ENCODE peak calls at places on chromosome 18, in four cellular contexts. V, E, G and W are unnamed samples.

GRCh38 chr18:50044402-50044801 is 150.5 kb downstream of the MYO5B start:
- DNase-seq in V (peak; percentile 35), E (no peak), G (no peak), W (no peak)

GRCh38 chr18:36757081-36757480 is 71.7 kb downstream of the TPGS2 start:
- DNase-seq in V (no peak), E (peak; percentile 58), G (peak; percentile 80), W (peak; percentile 44)

GRCh38 chr18:79927597-79928562 is 23.6 kb downstream of the SLC66A2 start:
- DNase-seq in V (peak; percentile 24), E (no peak), G (no peak), W (no peak)

GRCh38 chr18:36580874-36581750 is 247.7 kb downstream of the TPGS2 start:
- DNase-seq in V (no peak), E (no peak), G (peak; percentile 75), W (peak; percentile 36)

GRCh38 chr18:3482258-3482657 is 32.3 kb downstream of the TGIF1 start:
- DNase-seq in V (no peak), E (no peak), G (no peak), W (no peak)

GRCh38 chr18:75341267-75341666 is 86.2 kb downstream of the SMIM21 start:
- DNase-seq in V (no peak), E (no peak), G (no peak), W (no peak)

GRCh38 chr18:8984131-8984670 is 118.3 kb upstream of the NDUFV2 start:
- DNase-seq in V (no peak), E (no peak), G (no peak), W (no peak)

GRCh38 chr18:5970032-5970431 is 74.7 kb upstream of the TMEM200C start:
- DNase-seq in V (no peak), E (no peak), G (no peak), W (no peak)

GRCh38 chr18:72830109-72830508 is 37.7 kb downstream of the NETO1 start:
- DNase-seq in V (peak; percentile 67), E (peak; percentile 77), G (no peak), W (no peak)

GRCh38 chr18:48983793-48984437 is 33.1 kb upstream of the SMAD7 start:
- DNase-seq in V (peak; percentile 46), E (peak; percentile 70), G (peak; percentile 18), W (no peak)

GRCh38 chr18:59837586-59837985 is 62.2 kb upstream of the PMAIP1 start:
- DNase-seq in V (peak; percentile 70), E (peak; percentile 72), G (peak; percentile 67), W (no peak)

GRCh38 chr18:13292736-13293135 is 74.2 kb downstream of the LDLRAD4 start:
- DNase-seq in V (no peak), E (no peak), G (no peak), W (no peak)

GRCh38 chr18:29361843-29362242 is 1184.9 kb upstream of the CDH2 start:
- DNase-seq in V (peak; percentile 86), E (no peak), G (no peak), W (no peak)

GRCh38 chr18:11729556-11729955 is 40.5 kb downstream of the GNAL start:
- DNase-seq in V (no peak), E (no peak), G (no peak), W (no peak)

GRCh38 chr18:11728247-11728646 is 39.2 kb downstream of the GNAL start:
- DNase-seq in V (peak; percentile 57), E (peak; percentile 51), G (no peak), W (no peak)

GRCh38 chr18:11736656-11737055 is 47.6 kb downstream of the GNAL start:
- DNase-seq in V (no peak), E (no peak), G (peak; percentile 26), W (no peak)

DNA sequence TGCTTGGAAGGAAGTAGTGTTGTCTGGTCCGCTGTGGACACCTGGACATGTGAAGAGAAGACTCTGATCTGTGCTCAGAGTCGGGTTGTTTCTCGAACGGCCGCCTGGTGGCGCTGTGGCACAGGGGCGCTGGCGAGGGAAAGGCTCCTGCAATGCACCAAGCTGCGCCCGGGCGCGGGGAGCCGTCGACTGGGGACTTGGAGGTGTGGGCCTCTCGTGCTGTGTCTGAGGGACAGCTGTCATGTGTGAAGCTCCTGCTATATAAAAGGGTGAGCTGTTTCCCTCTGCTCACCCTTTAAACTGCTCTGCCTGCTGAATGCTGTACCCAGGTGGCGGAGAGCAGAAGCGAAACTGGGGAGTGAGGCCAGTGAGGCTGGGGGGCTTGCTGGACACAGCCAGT is 44.0 kb downstream of the GNAL start:
- DNase-seq in V (peak; percentile 83), E (peak; percentile 81), G (peak; percentile 57), W (peak; percentile 15)
- H3K27ac ChIP-seq in V (no peak overlapping the region), E (no peak overlapping the region), G (no peak overlapping the region), W (no peak overlapping the region)

DNA sequence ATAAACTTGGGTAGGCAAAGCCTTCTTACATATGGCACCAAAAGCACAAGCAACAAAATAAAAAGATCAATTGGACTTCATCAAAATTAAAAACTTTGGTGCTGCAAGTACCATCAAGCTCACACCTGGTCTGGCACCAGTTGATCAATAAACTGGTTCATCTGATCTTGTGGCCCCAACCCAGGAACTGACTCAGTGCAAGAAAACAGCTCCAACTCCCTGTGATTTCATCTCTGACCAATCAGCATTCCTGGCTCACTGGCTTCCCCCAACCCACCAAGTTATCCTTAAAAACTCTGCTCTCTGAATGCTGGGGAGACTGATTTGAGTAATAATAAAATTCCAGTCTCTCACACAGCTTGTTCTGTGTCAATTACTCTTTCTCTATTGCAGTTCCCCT is 8.4 kb downstream of the EPG5 start:
- DNase-seq in V (no peak), E (no peak), G (peak; percentile 55), W (no peak)
- H3K27ac ChIP-seq in V (no peak overlapping the region), E (no peak overlapping the region), G (peak overlapping the region; percentile 45), W (no peak overlapping the region)

DNA sequence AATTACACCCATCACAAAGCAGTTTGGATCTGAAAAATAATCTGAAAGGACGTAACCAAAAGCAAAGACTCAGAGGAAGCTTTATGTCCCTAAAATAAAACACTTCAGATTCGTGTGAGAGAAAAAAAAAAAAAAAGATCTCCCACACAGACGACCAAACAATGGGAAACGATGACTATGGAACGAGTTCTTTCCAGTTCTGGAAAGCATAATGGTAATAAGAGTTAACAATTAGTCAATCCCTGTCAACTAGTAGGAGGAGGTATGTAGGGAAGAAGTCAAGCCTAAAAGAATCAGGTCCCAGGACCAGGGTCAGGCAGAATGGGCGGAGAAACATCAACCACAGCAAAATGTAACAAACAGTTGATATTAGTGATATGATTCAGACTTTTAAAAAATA is 170.3 kb upstream of the SETBP1 start:
- DNase-seq in V (no peak), E (no peak), G (no peak), W (no peak)
- H3K27ac ChIP-seq in V (no peak overlapping the region), E (no peak overlapping the region), G (no peak overlapping the region), W (no peak overlapping the region)

GRCh38 chr18:69387181-69387580 is 13.5 kb upstream of the DOK6 start:
- DNase-seq in V (no peak), E (no peak), G (no peak), W (no peak)

GRCh38 chr18:69383191-69383590 is 17.5 kb upstream of the DOK6 start:
- DNase-seq in V (no peak), E (no peak), G (no peak), W (no peak)

GRCh38 chr18:69388222-69388621 is 12.5 kb upstream of the DOK6 start:
- DNase-seq in V (no peak), E (no peak), G (no peak), W (no peak)
- H3K27ac ChIP-seq in V (no peak overlapping the region), E (no peak overlapping the region), G (no peak overlapping the region), W (no peak overlapping the region)

GRCh38 chr18:77544792-77545191 is 295.1 kb downstream of the GALR1 start:
- DNase-seq in V (no peak), E (no peak), G (no peak), W (no peak)
- H3K27ac ChIP-seq in V (no peak overlapping the region), E (no peak overlapping the region), G (no peak overlapping the region), W (no peak overlapping the region)

DNA sequence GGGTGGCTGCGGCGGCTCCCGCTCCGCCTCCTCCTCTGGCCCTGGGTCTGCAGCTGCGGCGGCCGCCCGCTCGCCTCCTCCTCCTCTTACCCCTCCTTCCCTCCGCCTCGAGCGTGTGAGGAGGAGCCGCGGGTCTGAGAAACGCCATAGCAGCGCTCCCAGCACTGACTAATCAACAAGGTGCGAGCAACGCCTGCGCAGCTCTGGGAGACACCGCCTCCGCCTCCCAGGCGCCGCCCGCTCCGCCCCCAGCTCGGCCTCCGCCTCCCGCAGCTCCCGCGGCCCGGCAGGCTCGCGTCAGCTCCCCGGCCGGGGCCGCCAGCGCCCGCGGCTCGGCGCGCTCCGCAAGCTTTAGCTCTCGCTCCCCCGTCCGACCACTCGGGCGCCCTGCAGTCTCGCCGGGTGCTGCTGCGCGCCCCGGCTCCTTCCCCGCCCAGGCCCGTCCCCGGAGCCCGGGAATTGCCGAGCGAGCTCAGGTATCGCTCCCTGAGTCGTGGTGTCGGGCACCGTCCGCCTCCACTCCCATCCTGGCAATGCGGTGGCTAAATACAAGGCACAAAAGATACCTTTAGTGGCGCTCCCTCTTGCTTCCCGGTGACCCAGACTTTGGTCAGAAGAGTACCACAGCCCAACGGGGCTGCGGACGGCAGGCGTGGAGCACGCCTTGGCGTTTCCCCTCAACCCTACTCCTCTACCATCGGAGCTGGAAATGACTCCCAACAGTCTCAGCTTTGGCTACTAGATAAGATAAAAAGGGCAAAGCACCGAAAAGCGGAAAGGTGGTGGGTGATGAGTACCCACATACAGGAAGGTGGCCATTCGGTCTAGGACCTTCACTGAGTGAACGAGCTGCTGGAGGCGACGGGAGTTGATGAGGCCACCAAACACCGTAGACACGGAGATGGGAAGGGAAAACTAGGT is at the start of gene GAREM1:
- DNase-seq in V (peak; percentile 94), E (peak; percentile 98), G (peak; percentile 98), W (peak; percentile 96)
- H3K27ac ChIP-seq in V (no peak within 1 kb of the TSS), E (peak within 1 kb of the TSS; percentile 85), G (peak within 1 kb of the TSS; percentile 60), W (no peak within 1 kb of the TSS)

GRCh38 chr18:35458271-35458670 is 39.5 kb downstream of the INO80C start:
- DNase-seq in V (no peak), E (no peak), G (no peak), W (no peak)
- H3K27ac ChIP-seq in V (no peak overlapping the region), E (no peak overlapping the region), G (no peak overlapping the region), W (peak overlapping the region; percentile 41)

GRCh38 chr18:23282437-23282781 is 147.1 kb downstream of the CABLES1 start:
- DNase-seq in V (no peak), E (no peak), G (no peak), W (no peak)
- H3K27ac ChIP-seq in V (no peak overlapping the region), E (no peak overlapping the region), G (no peak overlapping the region), W (no peak overlapping the region)